ENCODE peak calls at places on chromosomes 13 and 19, in eight cellular contexts. D is fibroblast of lung, Y is GM12864, V is fibroblast of the aortic adventitia, M is pancreas, N is upper lobe of left lung, C is BE2C, I is stomach. Q is an unnamed sample.

GRCh38 chr13:75180805-75181455 is 301.0 kb downstream of the TBC1D4 start:
- DNase-seq in D (peak; percentile 51), Y (no peak), V (peak; percentile 28), M (no peak), N (no peak), C (no peak), I (no peak), Q (no peak)

GRCh38 chr13:52455677-52456041 is 381 bp downstream of the CKAP2 start:
- DNase-seq in D (peak; percentile 67), Y (no peak), V (peak; percentile 66), M (peak; percentile 70), N (peak; percentile 77), C (peak; percentile 90), I (peak; percentile 65), Q (peak; percentile 87)

GRCh38 chr13:114338959-114339358 is 24.7 kb downstream of the CHAMP1 start:
- DNase-seq in D (no peak), Y (no peak), V (no peak), M (no peak), N (no peak), C (no peak), I (no peak), Q (no peak)

GRCh38 chr13:114142640-114143490 is 10.4 kb upstream of the RASA3 start:
- DNase-seq in D (peak; percentile 63), Y (no peak), V (no peak), M (peak; percentile 87), N (peak; percentile 66), C (no peak), I (peak; percentile 63), Q (peak; percentile 77)

GRCh38 chr13:23129329-23129728 is 51.5 kb upstream of the SGCG start:
- DNase-seq in D (no peak), Y (no peak), V (no peak), M (no peak), N (no peak), C (no peak), I (no peak), Q (no peak)

GRCh38 chr13:39565036-39565949 is 37.7 kb downstream of the LHFPL6 start:
- DNase-seq in D (peak; percentile 81), Y (no peak), V (peak; percentile 95), M (no peak), N (no peak), C (no peak), I (no peak), Q (no peak)

GRCh38 chr13:102097708-102098107 is 304.1 kb downstream of the FGF14 start:
- DNase-seq in D (no peak), Y (no peak), V (no peak), M (no peak), N (no peak), C (no peak), I (no peak), Q (no peak)

GRCh38 chr19:4870025-4870700 is 2.7 kb upstream of the PLIN3 start:
- DNase-seq in D (peak; percentile 94), Y (no peak), V (peak; percentile 93), M (no peak), N (peak; percentile 68), C (peak; percentile 50), I (peak; percentile 42), Q (peak; percentile 73)

GRCh38 chr19:3680939-3681338 is 19.3 kb downstream of the PIP5K1C start:
- DNase-seq in D (no peak), Y (no peak), V (no peak), M (no peak), N (no peak), C (no peak), I (no peak), Q (no peak)

GRCh38 chr13:29567411-29567810 is 28.1 kb downstream of the SLC7A1 start:
- DNase-seq in D (no peak), Y (no peak), V (no peak), M (no peak), N (no peak), C (no peak), I (no peak), Q (no peak)

GRCh38 chr13:54301085-54301484 is 1272.5 kb downstream of the OLFM4 start:
- DNase-seq in D (no peak), Y (no peak), V (no peak), M (no peak), N (no peak), C (no peak), I (no peak), Q (no peak)

GRCh38 chr13:108269601-108270328 is at the start of gene TNFSF13B:
- DNase-seq in D (peak; percentile 59), Y (peak; percentile 48), V (peak; percentile 62), M (peak; percentile 55), N (peak; percentile 68), C (peak; percentile 53), I (peak; percentile 43), Q (peak; percentile 80)

GRCh38 chr13:110330491-110331001 is 23.5 kb downstream of the COL4A2 start:
- DNase-seq in D (peak; percentile 48), Y (no peak), V (no peak), M (no peak), N (no peak), C (no peak), I (no peak), Q (no peak)

GRCh38 chr13:102825921-102826706 is 19.7 kb upstream of the ERCC5 start:
- DNase-seq in D (peak; percentile 90), Y (no peak), V (peak; percentile 97), M (no peak), N (no peak), C (no peak), I (no peak), Q (no peak)

GRCh38 chr13:98751397-98752110 is 918 bp downstream of the SLC15A1 start:
- DNase-seq in D (peak; percentile 33), Y (no peak), V (peak; percentile 41), M (no peak), N (no peak), C (no peak), I (no peak), Q (no peak)

GRCh38 chr19:39845621-39846175 is 481 bp downstream of the FBL start:
- DNase-seq in D (no peak), Y (no peak), V (peak; percentile 22), M (no peak), N (no peak), C (peak; percentile 40), I (no peak), Q (peak; percentile 65)

GRCh38 chr19:37519890-37520289 is 13.2 kb downstream of the ZNF793 start:
- DNase-seq in D (peak; percentile 12), Y (no peak), V (no peak), M (no peak), N (no peak), C (peak; percentile 52), I (no peak), Q (no peak)

GRCh38 chr13:73411067-73411809 is 352.4 kb downstream of the KLF5 start:
- DNase-seq in D (no peak), Y (no peak), V (no peak), M (no peak), N (no peak), C (no peak), I (no peak), Q (no peak)

GRCh38 chr19:12628040-12629022 is 17.6 kb downstream of the ZNF791 start:
- DNase-seq in D (peak; percentile 49), Y (no peak), V (no peak), M (no peak), N (no peak), C (no peak), I (no peak), Q (no peak)

GRCh38 chr19:32373614-32374295 is 28.3 kb downstream of the ZNF507 start:
- DNase-seq in D (peak; percentile 99), Y (no peak), V (peak; percentile 99), M (no peak), N (peak; percentile 65), C (no peak), I (peak; percentile 27), Q (no peak)

GRCh38 chr13:93559718-93560117 is 333.1 kb downstream of the GPC6 start:
- DNase-seq in D (peak; percentile 80), Y (no peak), V (peak; percentile 45), M (no peak), N (no peak), C (peak; percentile 41), I (no peak), Q (no peak)

GRCh38 chr19:49363265-49364082 is at the start of gene DKKL1:
- DNase-seq in D (peak; percentile 99), Y (peak; percentile 68), V (peak; percentile 99), M (peak; percentile 100), N (peak; percentile 100), C (peak; percentile 99), I (peak; percentile 100), Q (peak; percentile 99)

GRCh38 chr19:32691291-32691951 is at the start of gene NUDT19:
- DNase-seq in D (peak; percentile 78), Y (no peak), V (peak; percentile 70), M (peak; percentile 87), N (peak; percentile 94), C (peak; percentile 87), I (peak; percentile 89), Q (peak; percentile 96)

GRCh38 chr19:52527134-52527953 is at the start of gene ZNF808:
- DNase-seq in D (peak; percentile 89), Y (peak; percentile 87), V (peak; percentile 84), M (peak; percentile 98), N (peak; percentile 95), C (peak; percentile 96), I (peak; percentile 98), Q (peak; percentile 99)

GRCh38 chr13:51935326-51936171 is 73.8 kb downstream of the CCDC70 start:
- DNase-seq in D (no peak), Y (no peak), V (no peak), M (no peak), N (no peak), C (no peak), I (peak; percentile 59), Q (no peak)

GRCh38 chr19:8028951-8029491 is 23.5 kb upstream of the CCL25 start:
- DNase-seq in D (no peak), Y (no peak), V (peak; percentile 19), M (no peak), N (no peak), C (no peak), I (no peak), Q (no peak)
- TF ChIP-seq CTCF in D (no peak), Y (no peak), V (no peak), M (no peak), N (no peak), C (no peak), I (no peak), Q (no peak)

DNA sequence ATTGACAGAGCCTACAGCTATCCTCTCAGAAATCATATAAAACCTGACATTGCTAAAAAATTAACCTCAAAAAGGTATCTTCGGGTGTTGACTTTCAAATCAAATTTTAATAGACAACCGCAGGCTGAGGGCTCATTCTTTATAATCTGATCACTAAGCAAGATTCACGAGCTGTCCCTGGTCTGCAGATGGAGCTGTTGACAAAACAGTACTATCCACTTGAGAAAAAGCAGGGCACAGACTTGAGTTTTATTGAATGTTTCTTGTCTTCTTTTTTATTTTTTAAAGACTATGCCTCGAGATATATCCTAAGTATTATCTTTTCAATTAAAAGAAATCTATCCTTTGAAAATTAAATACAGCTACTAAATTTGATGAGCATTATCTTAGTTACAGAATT is 540.5 kb downstream of the PCDH9 start:
- DNase-seq in D (peak; percentile 68), Y (no peak), V (peak; percentile 37), M (no peak), N (no peak), C (peak; percentile 30), I (no peak), Q (no peak)
- TF ChIP-seq CTCF in D (peak; percentile 57), Y (no peak), V (peak; percentile 13), M (no peak), N (no peak), C (peak; percentile 68), I (no peak), Q (no peak)

GRCh38 chr13:94710881-94711560 is 1.3 kb downstream of the SOX21 start:
- DNase-seq in D (no peak), Y (no peak), V (no peak), M (no peak), N (no peak), C (peak; percentile 56), I (no peak), Q (peak; percentile 63)
- TF ChIP-seq CTCF in D (no peak), Y (peak; percentile 25), V (no peak), M (no peak), N (peak; percentile 10), C (peak; percentile 13), I (no peak), Q (no peak)

GRCh38 chr13:33388254-33388998 is 102.9 kb upstream of the STARD13 start:
- DNase-seq in D (no peak), Y (no peak), V (peak; percentile 7), M (no peak), N (no peak), C (no peak), I (peak; percentile 34), Q (no peak)
- TF ChIP-seq CTCF in D (no peak), Y (no peak), V (no peak), M (no peak), N (no peak), C (peak; percentile 25), I (no peak), Q (no peak)

Q was measured in upper lobe of right lung.